ENCODE peak calls at places on chromosomes 16 and 17, in four cellular contexts. Y is neural progenitor cell, E is RWPE1, X is BJ. C is an unnamed sample.

GRCh38 chr17:60538726-60539125 is 12.7 kb upstream of the APPBP2 start:
- DNase-seq in Y (no peak), E (no peak), X (no peak), C (no peak)

GRCh38 chr17:18379246-18380146 is 1.9 kb downstream of the EVPLL start:
- DNase-seq in Y (no peak), E (no peak), X (no peak), C (no peak)

GRCh38 chr17:17057057-17057551 is 14.8 kb downstream of the MPRIP start:
- DNase-seq in Y (no peak), E (no peak), X (no peak), C (peak; percentile 57)

GRCh38 chr16:85094812-85095211 is 17.5 kb downstream of the CIBAR2 start:
- DNase-seq in Y (no peak), E (no peak), X (no peak), C (no peak)

GRCh38 chr16:66524601-66525164 is 25.2 kb downstream of the TK2 start:
- DNase-seq in Y (no peak), E (no peak), X (no peak), C (no peak)

GRCh38 chr16:52366997-52367396 is 179.9 kb downstream of the TOX3 start:
- DNase-seq in Y (no peak), E (no peak), X (no peak), C (no peak)

GRCh38 chr17:3576970-3577369 is 19.4 kb upstream of the TRPV3 start:
- DNase-seq in Y (no peak), E (no peak), X (no peak), C (no peak)

GRCh38 chr17:8851600-8851999 is 15.9 kb downstream of the PIK3R6 start:
- DNase-seq in Y (no peak), E (no peak), X (no peak), C (no peak)

GRCh38 chr17:49572226-49572625 is 3.4 kb upstream of the NXPH3 start:
- DNase-seq in Y (no peak), E (no peak), X (no peak), C (no peak)

GRCh38 chr16:13885700-13886099 is 34.3 kb upstream of the ERCC4 start:
- DNase-seq in Y (no peak), E (no peak), X (no peak), C (no peak)

DNA sequence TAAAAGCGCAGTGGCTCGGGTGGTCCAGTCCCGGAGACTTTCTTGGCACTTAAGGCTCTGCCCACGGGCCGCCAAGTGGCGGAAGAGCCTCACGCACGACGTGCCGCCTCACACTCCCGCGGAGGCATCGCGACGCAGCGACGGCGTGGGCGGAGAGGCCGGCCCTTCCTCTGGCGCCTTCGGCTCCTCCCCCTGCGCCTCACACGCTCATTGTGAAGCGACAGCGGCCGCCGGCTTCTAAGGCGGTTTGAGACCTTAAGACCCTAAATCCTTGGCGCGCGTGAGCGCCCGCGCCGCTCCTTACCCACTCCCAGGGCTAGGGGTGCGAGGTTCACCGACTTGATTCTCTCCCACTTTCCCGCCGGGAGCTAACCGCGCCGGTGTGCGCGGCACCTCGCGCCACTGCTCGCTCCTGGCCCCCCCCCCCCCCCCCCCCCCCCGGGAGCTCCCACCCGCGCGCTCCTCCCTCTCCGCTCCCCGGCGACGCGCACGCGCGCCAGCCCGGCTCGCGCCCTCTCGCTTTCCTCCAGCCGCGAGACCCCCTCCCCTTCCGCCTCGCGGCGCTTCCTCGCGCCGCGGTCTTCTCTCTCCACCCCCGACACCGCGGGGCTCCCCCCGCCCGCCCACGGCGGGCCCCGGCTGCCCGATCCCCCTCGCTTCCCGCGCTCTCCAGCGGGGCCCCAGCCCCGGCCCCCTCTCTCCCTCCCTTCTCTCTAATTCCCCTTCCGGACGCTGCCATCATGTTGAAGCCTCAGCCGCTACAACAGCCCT is at the start of gene ATXN2L:
- DNase-seq in Y (peak; percentile 96), E (peak; percentile 92), X (peak; percentile 46), C (peak; percentile 94)
- TF ChIP-seq CTCF in Y (no peak), E (no peak), X (no peak), C (peak; percentile 15)

GRCh38 chr16:27879601-27880247 is 183.8 kb downstream of the GSG1L start:
- DNase-seq in Y (no peak), E (no peak), X (no peak), C (no peak)
- TF ChIP-seq CTCF in Y (no peak), E (no peak), X (no peak), C (no peak)

GRCh38 chr16:70454221-70455034 is at the start of gene FCSK:
- DNase-seq in Y (peak; percentile 96), E (peak; percentile 78), X (no peak), C (peak; percentile 80)
- TF ChIP-seq CTCF in Y (peak; percentile 61), E (no peak), X (no peak), C (peak; percentile 17)

DNA sequence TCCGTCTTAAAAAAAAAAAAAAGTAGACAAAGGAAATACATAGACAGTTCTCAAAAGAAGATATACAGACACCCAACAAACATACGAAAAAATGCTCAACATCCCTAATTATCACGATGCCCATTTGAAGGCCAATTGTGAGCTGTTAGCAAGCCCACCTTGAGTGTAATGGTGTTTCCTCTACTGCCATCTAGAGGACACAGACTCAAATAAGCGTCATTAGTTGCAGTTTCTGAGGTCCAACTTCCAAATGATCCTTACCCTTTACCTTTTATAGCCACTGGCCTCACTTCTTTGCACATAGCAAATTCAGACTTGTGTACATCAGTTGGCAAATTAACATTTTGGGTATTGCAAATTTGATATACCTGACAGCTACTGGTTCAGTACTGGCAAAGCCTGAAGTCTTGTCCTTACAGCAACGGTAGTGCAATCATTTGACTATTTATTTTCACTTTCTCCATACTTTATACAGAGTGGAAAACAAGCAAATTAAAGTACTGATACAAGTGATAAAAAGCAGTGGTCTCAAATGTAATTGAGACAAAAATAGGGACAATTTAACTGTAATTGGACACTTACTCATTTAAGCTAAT is 536.3 kb upstream of the EEF2KMT start:
- DNase-seq in Y (peak; percentile 77), E (peak; percentile 16), X (no peak), C (no peak)
- TF ChIP-seq CTCF in Y (peak; percentile 72), E (peak; percentile 52), X (peak; percentile 7), C (peak; percentile 76)

C was measured in type B pancreatic cell.